ENCODE peak calls at places on chromosome 6, in four cellular contexts. K, P, G and A are unnamed samples.

GRCh38 chr6:24484657-24485318 is 4.6 kb downstream of the GPLD1 start:
- DNase-seq in K (no peak), P (peak; percentile 11), G (peak; percentile 19), A (no peak)

GRCh38 chr6:82646231-82646615 is 282.6 kb downstream of the TPBG start:
- DNase-seq in P (peak; percentile 1), G (no peak), K (peak; percentile 7), A (no peak)

GRCh38 chr6:111761783-111762312 is 111.4 kb downstream of the FYN start:
- DNase-seq in G (peak; percentile 56), P (no peak), K (no peak), A (no peak)

GRCh38 chr6:148760568-148761531 is 14.0 kb downstream of the UST start:
- DNase-seq in G (peak; percentile 98), P (peak; percentile 89), K (no peak), A (no peak)

GRCh38 chr6:131894735-131895424 is 56.3 kb downstream of the CCN2 start:
- DNase-seq in K (no peak), P (no peak), G (no peak), A (no peak)

GRCh38 chr6:122063090-122063489 is 336.4 kb upstream of the HSF2 start:
- DNase-seq in G (no peak), K (no peak), P (no peak), A (no peak)

GRCh38 chr6:134029495-134030455 is 22.6 kb downstream of the SLC2A12 start:
- DNase-seq in P (peak; percentile 80), K (no peak), G (peak; percentile 63), A (no peak)

GRCh38 chr6:144474290-144474689 is 189.2 kb downstream of the UTRN start:
- DNase-seq in P (no peak), K (no peak), G (no peak), A (no peak)

GRCh38 chr6:158022749-158023596 is 41.3 kb downstream of the SYNJ2 start:
- DNase-seq in K (no peak), G (no peak), P (no peak), A (no peak)